ENCODE peak calls at places on chromosomes 3 and 15, in five cellular contexts. H, O, B, R and Q are unnamed samples.

GRCh38 chr15:25366058-25366457 is 72.8 kb downstream of the UBE3A start:
- DNase-seq in H (no peak), O (no peak), B (no peak), R (no peak), Q (no peak)

GRCh38 chr3:127392146-127392470 is 104.3 kb upstream of the PRR20G start:
- DNase-seq in H (no peak), O (no peak), B (no peak), R (no peak), Q (no peak)

GRCh38 chr3:3627104-3627503 is 172.1 kb upstream of the LRRN1 start:
- DNase-seq in H (no peak), O (no peak), B (no peak), R (no peak), Q (no peak)

GRCh38 chr3:10526366-10526765 is 21.0 kb upstream of the ATP2B2 start:
- DNase-seq in H (no peak), O (no peak), B (no peak), R (no peak), Q (no peak)

GRCh38 chr3:75906555-75907112 is 121.3 kb upstream of the ZNF717 start:
- DNase-seq in H (peak; percentile 39), O (peak; percentile 18), B (peak; percentile 57), R (peak; percentile 34), Q (no peak)

GRCh38 chr3:194617827-194618226 is 15.4 kb downstream of the TMEM44 start:
- DNase-seq in H (no peak), O (no peak), B (peak; percentile 8), R (peak; percentile 45), Q (no peak)

GRCh38 chr3:142586803-142587406 is 8.4 kb upstream of the ATR start:
- DNase-seq in H (peak; percentile 67), O (peak; percentile 32), B (peak; percentile 84), R (peak; percentile 65), Q (peak; percentile 51)

GRCh38 chr3:190116551-190117067 is 4.1 kb downstream of the P3H2 start:
- DNase-seq in H (no peak), O (no peak), B (no peak), R (no peak), Q (no peak)

GRCh38 chr15:31471731-31472430 is 145.2 kb downstream of the KLF13 start:
- DNase-seq in H (peak; percentile 75), O (peak; percentile 82), B (peak; percentile 88), R (no peak), Q (peak; percentile 18)

GRCh38 chr15:90660195-90660995 is 56.8 kb upstream of the BLM start:
- DNase-seq in H (peak; percentile 67), O (peak; percentile 53), B (peak; percentile 79), R (peak; percentile 38), Q (peak; percentile 21)

GRCh38 chr3:51984269-51984647 is 923 bp downstream of the ACY1 start:
- DNase-seq in H (no peak), O (no peak), B (no peak), R (no peak), Q (no peak)

GRCh38 chr3:51982352-51982837 is 940 bp upstream of the ACY1 start:
- DNase-seq in H (no peak), O (no peak), B (no peak), R (peak; percentile 75), Q (no peak)

GRCh38 chr3:51983578-51984268 is 388 bp downstream of the ACY1 start:
- DNase-seq in H (no peak), O (no peak), B (no peak), R (no peak), Q (no peak)

GRCh38 chr3:51985063-51985462 is 1.7 kb downstream of the ACY1 start:
- DNase-seq in H (no peak), O (no peak), B (no peak), R (no peak), Q (no peak)

DNA sequence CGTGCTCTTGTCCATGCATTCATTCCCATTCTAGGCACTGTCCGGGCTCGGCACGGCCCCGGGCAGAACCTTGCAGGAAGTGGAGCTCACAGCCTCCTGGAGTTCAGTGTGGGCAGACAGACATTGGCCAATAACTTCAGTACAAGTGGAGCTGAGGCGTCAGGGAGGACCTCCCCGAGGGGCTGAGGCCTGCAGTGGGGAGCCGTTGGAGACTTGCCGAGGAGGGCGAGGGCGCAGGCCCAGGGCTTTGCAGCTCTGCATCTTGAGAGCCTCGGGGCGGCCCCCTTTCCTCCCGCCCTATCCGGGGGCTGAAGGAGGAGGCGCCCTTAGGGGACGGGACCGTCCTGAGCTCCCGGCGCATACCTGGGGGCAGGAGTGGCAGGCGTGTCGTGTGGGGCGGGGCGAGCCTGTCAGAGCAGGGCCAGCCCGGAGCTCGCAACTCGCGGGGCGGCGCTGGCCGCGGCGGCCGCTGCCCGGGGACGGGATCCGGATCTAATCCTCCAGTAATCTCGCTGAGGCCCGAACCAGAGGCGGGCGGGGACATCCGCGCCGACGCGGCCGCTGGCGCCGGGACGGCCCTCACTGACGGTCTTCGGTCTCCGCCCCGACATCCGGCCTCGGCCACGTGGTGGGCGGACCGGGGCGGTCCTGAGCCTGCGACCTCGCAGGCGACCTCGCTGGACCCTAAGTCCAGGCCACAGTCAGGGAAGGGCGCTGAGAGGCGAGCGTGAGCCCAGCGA is at the start of gene ACY1:
- DNase-seq in H (peak; percentile 38), O (peak; percentile 68), B (peak; percentile 93), R (peak; percentile 90), Q (peak; percentile 78)
- TF ChIP-seq CTCF in H (no peak), O (no peak), B (no peak), R (no peak), Q (no peak)

DNA sequence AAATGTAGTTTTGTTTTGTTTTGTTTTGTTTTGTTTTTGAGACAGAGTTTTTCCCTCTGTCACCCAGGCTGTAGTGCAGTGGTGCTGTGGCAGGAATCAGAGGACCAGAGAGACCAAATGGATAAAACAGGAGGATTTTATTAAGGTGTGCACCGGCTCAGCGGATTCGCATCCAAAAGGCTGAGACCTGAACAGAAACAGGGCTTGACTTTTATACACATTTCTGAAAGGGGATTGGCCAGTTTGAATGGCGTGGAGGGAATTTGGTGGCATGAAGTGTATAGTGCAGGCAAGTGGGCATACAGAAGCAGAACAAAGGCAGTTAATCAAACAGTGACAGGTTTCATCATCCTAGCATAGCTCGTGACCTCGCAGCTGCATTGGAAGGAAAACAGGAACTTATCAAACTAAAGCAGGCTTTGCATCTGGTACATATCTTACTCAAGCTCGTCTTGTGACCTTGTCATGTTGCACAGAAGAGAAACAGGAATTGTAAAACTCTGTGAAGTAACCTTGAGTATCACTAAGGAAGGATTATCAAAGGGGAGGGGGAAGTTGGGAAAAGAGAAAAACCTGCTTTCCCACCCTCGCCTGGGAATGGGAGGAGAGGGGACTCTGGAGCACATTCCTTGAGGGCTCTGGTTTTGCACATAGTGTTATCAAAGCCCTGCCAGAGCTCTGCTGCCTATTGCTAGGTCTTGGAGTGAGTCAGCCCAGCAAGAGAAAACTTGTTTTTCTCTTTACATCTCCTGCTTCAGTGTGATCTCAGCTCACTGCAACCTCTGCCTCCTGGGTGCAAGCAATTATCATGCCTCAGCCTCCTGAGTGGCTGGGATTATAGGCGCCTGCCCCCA is 38.5 kb downstream of the C3orf62 start:
- DNase-seq in H (peak; percentile 21), O (no peak), B (peak; percentile 84), R (peak; percentile 20), Q (peak; percentile 81)
- H3K4me3 ChIP-seq in H (no peak overlapping the region), O (no peak overlapping the region), B (no peak overlapping the region), R (no peak overlapping the region), Q (no peak overlapping the region)

GRCh38 chr15:100671124-100671680 is 68.8 kb downstream of the ASB7 start:
- DNase-seq in H (no peak), O (no peak), B (no peak), R (no peak), Q (no peak)

GRCh38 chr15:100669260-100669659 is 66.9 kb downstream of the ASB7 start:
- DNase-seq in H (no peak), O (no peak), B (no peak), R (no peak), Q (no peak)

GRCh38 chr15:100672959-100673358 is 70.6 kb downstream of the ASB7 start:
- DNase-seq in H (no peak), O (no peak), B (no peak), R (no peak), Q (no peak)

GRCh38 chr15:100670505-100671021 is 68.2 kb downstream of the ASB7 start:
- DNase-seq in H (no peak), O (no peak), B (no peak), R (no peak), Q (no peak)

GRCh38 chr15:100671858-100672543 is 69.6 kb downstream of the ASB7 start:
- DNase-seq in H (no peak), O (no peak), B (peak; percentile 62), R (no peak), Q (no peak)
- TF ChIP-seq CTCF in H (peak; percentile 88), O (peak; percentile 72), B (peak; percentile 86), R (peak; percentile 32), Q (peak; percentile 80)

GRCh38 chr15:27867861-27868260 is 231.3 kb downstream of the OCA2 start:
- DNase-seq in H (no peak), O (no peak), B (no peak), R (no peak), Q (no peak)

GRCh38 chr15:27869697-27870281 is 229.3 kb downstream of the OCA2 start:
- DNase-seq in H (no peak), O (no peak), B (no peak), R (no peak), Q (no peak)

GRCh38 chr15:27871078-27871695 is 227.9 kb downstream of the OCA2 start:
- DNase-seq in H (no peak), O (no peak), B (no peak), R (no peak), Q (no peak)

GRCh38 chr15:27866505-27867165 is 232.5 kb downstream of the OCA2 start:
- DNase-seq in H (no peak), O (no peak), B (no peak), R (no peak), Q (no peak)

DNA sequence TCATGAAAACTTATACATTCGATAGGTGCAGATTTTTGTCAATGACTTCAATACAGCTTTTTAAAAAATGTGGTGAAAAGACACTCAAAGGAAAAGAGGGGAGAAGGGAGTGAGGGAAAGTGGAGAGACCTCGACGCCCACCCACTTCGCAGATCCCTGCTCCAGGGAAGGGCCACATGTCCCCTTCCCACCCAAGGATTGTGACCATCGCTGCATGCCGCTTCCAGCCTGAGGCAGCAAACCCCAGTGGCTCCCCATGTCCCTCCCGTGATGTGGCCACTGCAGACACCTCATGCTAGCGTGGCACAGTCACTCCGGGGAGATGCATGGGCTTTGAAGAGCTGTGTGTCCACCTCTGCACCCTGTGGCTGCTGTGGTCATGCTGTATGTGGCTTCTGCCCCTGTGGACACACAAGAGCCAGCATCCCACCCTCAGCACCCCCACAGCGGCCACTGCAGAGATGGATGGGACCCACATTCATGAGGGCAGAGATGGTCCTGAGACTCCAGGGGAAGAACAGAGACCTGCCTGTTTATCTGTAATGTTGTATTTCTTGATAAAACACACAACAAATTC is 230.2 kb downstream of the OCA2 start:
- DNase-seq in H (no peak), O (no peak), B (no peak), R (no peak), Q (no peak)
- H3K4me3 ChIP-seq in H (no peak overlapping the region), O (no peak overlapping the region), B (no peak overlapping the region), R (no peak overlapping the region), Q (no peak overlapping the region)

GRCh38 chr3:46660543-46661523 is 32.6 kb downstream of the ALS2CL start:
- DNase-seq in H (no peak), O (no peak), B (no peak), R (no peak), Q (no peak)
- TF ChIP-seq CTCF in H (no peak), O (no peak), B (no peak), R (no peak), Q (peak; percentile 19)